ENCODE peak calls at places on chromosomes 5 and 9, in four cellular contexts. One of them, this sample, is unnamed.
A peak's percentile ranks its signal among the peaks of the same experiment; 100 is the strongest.

GRCh38 chr9:109258619-109259321 is 62.1 kb downstream of the EPB41L4B start:
- DNase-seq in activated T-cell treated with anti-CD3 and anti-CD28 coated beads for 24 hours: no peak
- DNase-seq in CD4-positive, alpha-beta T cell: no peak
- DNase-seq in nucleus accumbens: no peak
- DNase-seq in this sample: no peak

GRCh38 chr5:143235423-143235822 is 168.1 kb downstream of the NR3C1 start:
- DNase-seq in activated T-cell treated with anti-CD3 and anti-CD28 coated beads for 24 hours: no peak
- DNase-seq in CD4-positive, alpha-beta T cell: no peak
- DNase-seq in nucleus accumbens: no peak
- DNase-seq in this sample: peak; percentile 58

GRCh38 chr5:68187268-68188055 is 28.1 kb upstream of the PIK3R1 start:
- DNase-seq in activated T-cell treated with anti-CD3 and anti-CD28 coated beads for 24 hours: no peak
- DNase-seq in CD4-positive, alpha-beta T cell: no peak
- DNase-seq in nucleus accumbens: peak; percentile 89
- DNase-seq in this sample: no peak

GRCh38 chr9:22045423-22045822 is 36.3 kb upstream of the CDKN2B start:
- DNase-seq in activated T-cell treated with anti-CD3 and anti-CD28 coated beads for 24 hours: no peak
- DNase-seq in CD4-positive, alpha-beta T cell: no peak
- DNase-seq in nucleus accumbens: no peak
- DNase-seq in this sample: no peak

GRCh38 chr5:114417519-114417918 is 55.6 kb downstream of the KCNN2 start:
- DNase-seq in activated T-cell treated with anti-CD3 and anti-CD28 coated beads for 24 hours: no peak
- DNase-seq in CD4-positive, alpha-beta T cell: no peak
- DNase-seq in nucleus accumbens: no peak
- DNase-seq in this sample: no peak

GRCh38 chr9:2012347-2012746 is 2.8 kb upstream of the SMARCA2 start:
- DNase-seq in activated T-cell treated with anti-CD3 and anti-CD28 coated beads for 24 hours: no peak
- DNase-seq in CD4-positive, alpha-beta T cell: no peak
- DNase-seq in nucleus accumbens: no peak
- DNase-seq in this sample: no peak

GRCh38 chr5:155767480-155767879 is 559.5 kb upstream of the SGCD start:
- DNase-seq in activated T-cell treated with anti-CD3 and anti-CD28 coated beads for 24 hours: no peak
- DNase-seq in CD4-positive, alpha-beta T cell: no peak
- DNase-seq in nucleus accumbens: no peak
- DNase-seq in this sample: no peak

GRCh38 chr5:180920710-180921109 is 21.8 kb downstream of the BTNL8 start:
- DNase-seq in activated T-cell treated with anti-CD3 and anti-CD28 coated beads for 24 hours: no peak
- DNase-seq in CD4-positive, alpha-beta T cell: no peak
- DNase-seq in nucleus accumbens: no peak
- DNase-seq in this sample: no peak

GRCh38 chr9:93678199-93679019 is 102.0 kb downstream of the PHF2 start:
- DNase-seq in activated T-cell treated with anti-CD3 and anti-CD28 coated beads for 24 hours: no peak
- DNase-seq in CD4-positive, alpha-beta T cell: no peak
- DNase-seq in nucleus accumbens: no peak
- DNase-seq in this sample: no peak

GRCh38 chr9:77099388-77099787 is 77.9 kb upstream of the VPS13A start:
- DNase-seq in activated T-cell treated with anti-CD3 and anti-CD28 coated beads for 24 hours: no peak
- DNase-seq in CD4-positive, alpha-beta T cell: no peak
- DNase-seq in nucleus accumbens: no peak
- DNase-seq in this sample: no peak

GRCh38 chr5:161846731-161847130 is 1.2 kb upstream of the GABRA1 start:
- DNase-seq in activated T-cell treated with anti-CD3 and anti-CD28 coated beads for 24 hours: no peak
- DNase-seq in CD4-positive, alpha-beta T cell: no peak
- DNase-seq in nucleus accumbens: no peak
- DNase-seq in this sample: no peak

GRCh38 chr5:81834021-81834660 is 83.2 kb upstream of the SSBP2 start:
- DNase-seq in activated T-cell treated with anti-CD3 and anti-CD28 coated beads for 24 hours: no peak
- DNase-seq in CD4-positive, alpha-beta T cell: no peak
- DNase-seq in nucleus accumbens: no peak
- DNase-seq in this sample: no peak

GRCh38 chr9:73869261-73869660 is 627.9 kb upstream of the RORB start:
- DNase-seq in activated T-cell treated with anti-CD3 and anti-CD28 coated beads for 24 hours: peak; percentile 16
- DNase-seq in CD4-positive, alpha-beta T cell: peak; percentile 17
- DNase-seq in nucleus accumbens: no peak
- DNase-seq in this sample: peak; percentile 0

GRCh38 chr5:64458948-64459347 is 46.9 kb upstream of the RGS7BP start:
- DNase-seq in activated T-cell treated with anti-CD3 and anti-CD28 coated beads for 24 hours: no peak
- DNase-seq in CD4-positive, alpha-beta T cell: no peak
- DNase-seq in nucleus accumbens: no peak
- DNase-seq in this sample: no peak

This sample was measured in GM04504.